ENCODE peak calls at places on chromosomes 12 and 14, in five cellular contexts. S, M, P, W and Y are unnamed samples.

GRCh38 chr12:33977887-33978286 is 44.4 kb upstream of the ALG10 start:
- DNase-seq in S (no peak), W (no peak), M (no peak), P (no peak), Y (no peak)

GRCh38 chr12:99824900-99825562 is 159.7 kb downstream of the ANKS1B start:
- DNase-seq in M (no peak), S (no peak), P (no peak), W (no peak), Y (no peak)

GRCh38 chr12:130715150-130715995 is 726 bp downstream of the RIMBP2 start:
- DNase-seq in P (no peak), S (no peak), W (no peak), M (no peak), Y (no peak)

GRCh38 chr14:102777711-102778615 is 714 bp downstream of the TRAF3 start:
- DNase-seq in M (peak), W (peak), P (peak), S (peak), Y (no peak)

GRCh38 chr14:60905930-60906329 is 74.9 kb downstream of the TRMT5 start:
- DNase-seq in M (no peak), S (no peak), P (no peak), W (no peak), Y (no peak)

GRCh38 chr14:53032161-53032803 is 81.4 kb upstream of the FERMT2 start:
- DNase-seq in W (peak), P (no peak), M (peak), S (peak), Y (no peak)

GRCh38 chr14:64569108-64570045 is 19.6 kb downstream of the PPP1R36 start:
- DNase-seq in P (peak), M (peak), W (peak), S (no peak), Y (no peak)

GRCh38 chr12:49201595-49202295 is 12.9 kb upstream of the TUBA1A start:
- DNase-seq in S (no peak), M (peak), W (no peak), P (no peak), Y (no peak)

GRCh38 chr14:74459289-74459946 is 33.4 kb upstream of the SYNDIG1L start:
- DNase-seq in M (peak), P (no peak), S (peak), W (no peak), Y (peak)

GRCh38 chr12:53751336-53752191 is at the start of gene CISTR:
- DNase-seq in P (no peak), S (no peak), M (no peak), W (peak), Y (peak)

GRCh38 chr14:103558071-103558882 is 4.2 kb downstream of the BAG5 start:
- DNase-seq in S (no peak), W (no peak), P (peak), M (peak), Y (no peak)

GRCh38 chr12:121284551-121285390 is 11.7 kb downstream of the CAMKK2 start:
- DNase-seq in P (no peak), M (peak), W (no peak), S (no peak), Y (no peak)

GRCh38 chr12:3102721-3103410 is 25.7 kb downstream of the TSPAN9 start:
- DNase-seq in S (no peak), P (no peak), M (no peak), W (no peak), Y (no peak)

GRCh38 chr12:21073129-21073528 is 57.9 kb upstream of the SLCO1B1 start:
- DNase-seq in M (no peak), S (no peak), W (no peak), P (no peak), Y (no peak)

GRCh38 chr12:96907681-96908163 is 665 bp downstream of the NEDD1 start:
- DNase-seq in P (no peak), W (no peak), M (peak), S (peak), Y (peak)

GRCh38 chr14:88630565-88630964 is 67.7 kb downstream of the ZC3H14 start:
- DNase-seq in P (no peak), W (no peak), S (no peak), M (no peak), Y (no peak)

GRCh38 chr12:107801150-107801549 is 26.6 kb downstream of the ASCL4 start:
- DNase-seq in P (no peak), M (no peak), W (no peak), S (no peak), Y (no peak)

GRCh38 chr12:50188280-50188781 is 21.2 kb upstream of the CERS5 start:
- DNase-seq in W (no peak), M (no peak), P (no peak), S (no peak), Y (no peak)

GRCh38 chr12:118052324-118053070 is 8.5 kb downstream of the WSB2 start:
- DNase-seq in S (peak), M (peak), W (peak), P (peak), Y (no peak)

GRCh38 chr12:91633734-91634357 is 451.2 kb upstream of the DCN start:
- DNase-seq in S (no peak), M (peak), W (no peak), P (no peak), Y (no peak)
- TF ChIP-seq CTCF in S (no peak), M (no peak), W (no peak), P (no peak), Y (no peak)

GRCh38 chr14:93332853-93333630 is at the start of gene BTBD7:
- DNase-seq in M (peak), S (peak), W (peak), P (peak), Y (peak)
- TF ChIP-seq CTCF in M (peak), S (no peak), W (no peak), P (peak), Y (no peak)

GRCh38 chr14:95523818-95524448 is 7.5 kb upstream of the SYNE3 start:
- DNase-seq in M (peak), P (no peak), W (peak), S (peak), Y (no peak)
- TF ChIP-seq CTCF in M (no peak), P (peak), W (no peak), S (no peak), Y (no peak)

DNA sequence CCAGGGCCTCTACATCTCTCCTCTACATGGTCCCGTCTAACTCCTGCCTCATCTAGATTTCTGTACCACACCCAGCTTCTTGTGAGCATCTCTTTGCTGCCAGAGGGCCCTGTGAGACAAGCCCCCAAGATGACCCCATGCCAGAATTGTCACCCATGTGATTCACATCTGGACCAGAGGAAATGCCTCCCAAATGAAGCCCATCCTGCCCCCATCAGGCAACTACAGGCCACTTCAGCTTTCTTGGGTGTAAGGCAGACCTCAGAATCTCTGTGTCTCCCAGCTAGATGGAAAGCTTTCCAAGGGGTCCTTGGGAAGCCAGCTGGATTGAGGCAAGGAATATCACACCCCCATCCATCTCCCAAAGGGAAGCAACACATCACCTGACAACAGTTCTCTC is 9.3 kb upstream of the OAS3 start:
- DNase-seq in M (no peak), P (no peak), W (no peak), S (no peak), Y (no peak)
- TF ChIP-seq CTCF in M (no peak), P (no peak), W (no peak), S (no peak), Y (peak)

DNA sequence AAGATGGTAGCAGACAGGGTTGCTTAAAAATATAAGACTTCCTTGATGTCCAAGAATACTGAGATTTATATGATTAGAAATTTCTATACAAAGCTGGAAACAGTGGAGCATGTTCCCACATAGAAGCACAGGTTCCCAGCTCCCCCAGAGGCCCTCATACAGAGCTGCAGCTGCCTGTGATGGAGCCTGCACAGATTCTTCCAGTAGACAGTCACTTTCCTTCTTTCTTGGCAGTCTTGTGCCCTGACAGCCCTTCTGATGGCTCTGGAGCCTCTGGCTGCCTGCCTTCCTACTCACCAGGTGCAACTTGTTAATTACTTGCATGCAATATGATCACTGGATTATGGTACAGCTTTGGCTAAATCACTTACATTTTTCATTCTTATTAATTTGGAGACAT is 44.4 kb downstream of the BICD1 start:
- DNase-seq in W (no peak), S (no peak), M (no peak), P (no peak), Y (no peak)
- TF ChIP-seq CTCF in W (no peak), S (no peak), M (no peak), P (no peak), Y (no peak)

GRCh38 chr14:75993567-75994041 is 8.0 kb downstream of the IFT43 start:
- DNase-seq in M (no peak), W (no peak), P (no peak), S (no peak), Y (peak)
- TF ChIP-seq CTCF in M (no peak), W (no peak), P (peak), S (no peak), Y (no peak)

DNA sequence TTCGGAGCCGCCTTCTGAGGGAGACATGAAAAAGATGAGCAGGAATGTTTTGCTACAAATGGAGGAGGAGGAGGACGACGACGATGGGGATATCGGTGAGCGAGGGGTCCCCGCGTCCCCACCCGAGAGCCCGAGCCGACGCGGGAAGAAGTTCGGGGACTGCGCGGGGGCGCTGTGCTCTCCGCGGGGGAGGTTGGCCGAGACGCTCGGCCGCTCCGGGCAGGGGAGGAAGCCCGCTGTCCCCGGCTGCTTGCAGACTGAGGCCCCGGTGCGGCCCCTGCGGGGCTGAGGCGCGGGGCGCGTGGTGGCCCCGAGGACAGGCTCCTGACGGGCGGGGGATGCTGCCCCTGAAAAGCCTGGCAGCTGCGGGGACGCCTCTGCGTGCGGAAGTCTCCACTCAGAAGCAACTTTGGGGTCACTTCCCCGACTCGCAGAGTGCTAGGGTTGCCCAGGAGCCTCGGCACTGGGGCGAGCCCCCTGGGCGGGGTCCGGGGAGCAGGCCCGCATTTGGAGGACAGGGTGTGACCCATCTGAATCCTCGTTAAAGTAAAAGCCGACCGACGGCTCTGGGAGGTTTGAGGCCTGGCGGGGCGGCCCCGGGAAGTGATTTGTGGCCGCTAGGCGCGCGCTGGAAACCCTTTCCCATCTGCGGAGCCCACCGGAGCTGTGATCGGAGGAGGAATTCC is 545 bp downstream of the ANO6 start:
- DNase-seq in P (peak), W (peak), S (peak), M (peak), Y (peak)
- TF ChIP-seq CTCF in P (peak), W (no peak), S (no peak), M (peak), Y (peak)

DNA sequence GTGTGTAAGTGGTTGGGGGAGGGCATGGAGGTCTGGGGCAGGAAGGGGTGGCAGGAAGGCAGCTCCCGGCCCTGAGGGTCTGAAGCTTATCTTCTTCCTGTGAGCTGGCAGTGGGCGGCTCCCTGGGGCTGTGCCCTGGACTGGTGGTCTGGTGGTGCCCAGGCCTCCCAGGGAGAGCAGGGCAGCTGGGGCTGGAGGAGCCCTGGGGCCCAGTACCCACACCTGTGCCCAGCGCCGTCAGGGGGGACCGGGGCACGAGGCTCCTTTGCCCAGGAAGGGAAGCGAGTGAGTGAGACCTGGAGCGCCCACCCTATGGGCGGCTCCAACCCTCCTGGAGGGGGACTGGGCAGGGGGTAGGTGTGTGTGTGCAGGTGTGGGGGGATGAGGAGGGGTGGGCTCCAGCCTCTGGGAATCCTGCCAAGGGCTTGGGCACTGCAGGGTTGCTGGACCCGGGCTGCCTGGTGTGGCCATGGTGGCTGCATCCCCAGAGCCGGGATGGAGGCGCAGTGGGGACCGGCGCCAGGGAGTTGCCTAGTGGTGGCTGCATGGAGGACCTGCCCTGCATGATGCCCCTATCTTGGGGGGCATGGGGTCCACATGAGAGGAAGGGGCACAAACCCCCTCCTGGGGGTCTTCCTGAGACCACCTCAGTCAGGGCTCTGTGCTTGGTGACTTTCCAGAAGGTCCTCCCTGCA is 353.6 kb downstream of the TMEM121 start:
- DNase-seq in S (no peak), P (peak), M (no peak), W (no peak), Y (no peak)
- TF ChIP-seq CTCF in S (no peak), P (no peak), M (no peak), W (no peak), Y (no peak)

DNA sequence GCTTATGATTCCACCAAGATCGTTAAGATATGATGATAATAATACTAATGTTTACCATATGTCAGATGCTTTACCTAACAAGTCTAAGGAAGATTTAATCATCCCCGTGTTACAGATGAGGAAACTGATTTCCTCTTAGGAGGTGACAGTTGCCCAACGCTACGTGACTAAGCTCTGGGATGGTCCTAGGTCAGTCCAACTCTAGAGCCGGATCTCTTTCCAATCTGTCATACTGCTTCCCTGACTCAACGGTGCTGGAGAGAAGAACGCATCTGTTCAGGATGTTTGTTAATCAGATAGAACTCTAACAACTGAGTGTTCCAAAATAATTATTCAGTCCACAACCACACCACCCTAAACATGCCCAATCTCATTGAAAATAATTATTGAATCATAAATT is 39.8 kb downstream of the NDUFA12 start:
- DNase-seq in W (no peak), M (no peak), P (no peak), S (no peak), Y (no peak)
- TF ChIP-seq CTCF in W (no peak), M (no peak), P (no peak), S (no peak), Y (no peak)

GRCh38 chr12:46354111-46354798 is 18.3 kb downstream of the SLC38A2 start:
- DNase-seq in S (no peak), W (no peak), P (no peak), M (no peak), Y (no peak)
- TF ChIP-seq CTCF in S (no peak), W (no peak), P (peak), M (no peak), Y (no peak)